ENCODE peak calls at places on chromosomes 2 and 18, in eight cellular contexts. R is right lobe of liver, O is endothelial cell, Y is BJ, P is GM13977, D is fibroblast of lung, M is bronchial epithelial cell, K is fibroblast of the aortic adventitia. T is an unnamed sample.

GRCh38 chr18:5285326-5285725 is 10.2 kb downstream of the ZBTB14 start:
- DNase-seq in P (no peak), K (no peak), D (no peak), O (no peak), M (no peak), R (no peak), Y (no peak), T (no peak)

GRCh38 chr18:33755918-33756590 is 178.0 kb downstream of the ASXL3 start:
- DNase-seq in D (peak; percentile 98), R (no peak), M (peak; percentile 96), O (no peak), Y (peak; percentile 47), K (peak; percentile 90), P (no peak), T (peak; percentile 1)

GRCh38 chr2:158045362-158045761 is 56.3 kb upstream of the UPP2 start:
- DNase-seq in K (no peak), D (no peak), M (no peak), O (no peak), Y (no peak), P (no peak), R (no peak), T (no peak)

GRCh38 chr2:68687018-68687417 is 43.6 kb downstream of the PROKR1 start:
- DNase-seq in P (no peak), K (no peak), M (no peak), D (no peak), Y (no peak), R (no peak), O (no peak), T (no peak)

GRCh38 chr2:11870584-11870983 is 124.2 kb downstream of the LPIN1 start:
- DNase-seq in R (no peak), D (no peak), K (no peak), O (no peak), Y (no peak), P (no peak), M (no peak), T (no peak)

GRCh38 chr18:14941792-14942191 is 193.8 kb downstream of the ANKRD30B start:
- DNase-seq in O (no peak), D (no peak), K (no peak), Y (no peak), R (no peak), M (no peak), P (no peak), T (no peak)

GRCh38 chr2:71801969-71802368 is 345.7 kb downstream of the CYP26B1 start:
- DNase-seq in Y (no peak), O (peak; percentile 81), P (no peak), R (peak; percentile 50), D (peak; percentile 50), M (peak; percentile 22), K (peak; percentile 82), T (peak; percentile 47)

GRCh38 chr18:77132369-77133050 is at the start of gene MBP:
- DNase-seq in K (no peak), O (peak; percentile 40), M (peak; percentile 35), D (no peak), R (peak; percentile 92), Y (no peak), P (peak; percentile 85), T (no peak)

GRCh38 chr2:2590796-2591541 is 259.9 kb upstream of the MYT1L start:
- DNase-seq in Y (no peak), R (no peak), K (no peak), O (no peak), M (no peak), P (no peak), D (no peak), T (no peak)

GRCh38 chr18:21306368-21306767 is 64.3 kb downstream of the GREB1L start:
- DNase-seq in K (no peak), M (no peak), Y (no peak), R (no peak), D (no peak), P (no peak), O (no peak), T (no peak)

GRCh38 chr2:166314022-166314759 is 61.6 kb downstream of the SCN9A start:
- DNase-seq in K (peak; percentile 77), P (no peak), O (no peak), R (no peak), D (peak; percentile 94), Y (peak; percentile 74), M (peak; percentile 99), T (peak; percentile 82)

GRCh38 chr2:172460780-172461201 is 33.4 kb downstream of the ITGA6 start:
- DNase-seq in O (no peak), P (no peak), R (no peak), M (no peak), K (peak; percentile 50), D (peak; percentile 63), Y (no peak), T (no peak)

GRCh38 chr2:122070241-122070731 is 314.8 kb downstream of the TSN start:
- DNase-seq in O (no peak), D (no peak), P (no peak), K (peak; percentile 39), R (no peak), Y (no peak), M (no peak), T (peak; percentile 32)

GRCh38 chr18:57533399-57533884 is 53.1 kb downstream of the FECH start:
- DNase-seq in R (peak; percentile 46), P (no peak), Y (no peak), K (peak; percentile 37), O (peak; percentile 16), D (peak; percentile 25), M (no peak), T (peak; percentile 26)

DNA sequence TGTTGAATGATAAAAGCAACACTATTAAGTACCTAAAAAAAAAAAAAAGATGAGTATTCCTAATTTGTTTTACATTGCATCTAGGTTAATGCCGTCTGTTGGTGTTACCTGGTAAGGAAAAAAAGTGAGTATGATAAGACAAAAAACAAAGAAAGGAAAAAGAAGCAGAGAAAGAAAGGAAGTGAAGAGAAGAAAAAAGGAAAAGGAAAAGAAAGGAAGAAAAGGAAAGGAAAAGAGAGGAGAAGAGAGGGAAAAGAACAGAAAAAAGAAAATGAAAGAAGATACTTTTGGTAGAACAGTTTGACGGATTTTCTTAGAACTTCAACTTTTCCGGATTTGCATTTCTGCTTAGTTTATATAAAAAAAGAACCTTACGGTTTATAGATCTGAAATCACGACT is 387.9 kb downstream of the METTL4 start:
- DNase-seq in R (no peak), O (no peak), M (no peak), D (no peak), K (no peak), P (no peak), Y (no peak), T (no peak)
- TF ChIP-seq CTCF in R (no peak), O (no peak), M (no peak), D (no peak), K (no peak), P (no peak), Y (no peak), T (no peak)

GRCh38 chr18:55275042-55275897 is 312.7 kb downstream of the TCF4 start:
- DNase-seq in K (peak; percentile 69), O (no peak), M (peak; percentile 27), D (peak; percentile 92), R (peak; percentile 36), Y (no peak), P (no peak), T (peak; percentile 94)
- TF ChIP-seq CTCF in K (peak; percentile 7), O (peak; percentile 57), M (no peak), D (no peak), R (peak; percentile 18), Y (no peak), P (peak; percentile 12), T (peak; percentile 75)

GRCh38 chr2:168160897-168161296 is 86.5 kb downstream of the STK39 start:
- DNase-seq in Y (no peak), D (peak; percentile 17), R (no peak), K (no peak), M (peak; percentile 21), O (peak; percentile 6), P (peak; percentile 8), T (no peak)
- TF ChIP-seq CTCF in Y (no peak), D (peak; percentile 7), R (no peak), K (no peak), M (peak; percentile 31), O (peak; percentile 56), P (peak; percentile 29), T (peak; percentile 49)

DNA sequence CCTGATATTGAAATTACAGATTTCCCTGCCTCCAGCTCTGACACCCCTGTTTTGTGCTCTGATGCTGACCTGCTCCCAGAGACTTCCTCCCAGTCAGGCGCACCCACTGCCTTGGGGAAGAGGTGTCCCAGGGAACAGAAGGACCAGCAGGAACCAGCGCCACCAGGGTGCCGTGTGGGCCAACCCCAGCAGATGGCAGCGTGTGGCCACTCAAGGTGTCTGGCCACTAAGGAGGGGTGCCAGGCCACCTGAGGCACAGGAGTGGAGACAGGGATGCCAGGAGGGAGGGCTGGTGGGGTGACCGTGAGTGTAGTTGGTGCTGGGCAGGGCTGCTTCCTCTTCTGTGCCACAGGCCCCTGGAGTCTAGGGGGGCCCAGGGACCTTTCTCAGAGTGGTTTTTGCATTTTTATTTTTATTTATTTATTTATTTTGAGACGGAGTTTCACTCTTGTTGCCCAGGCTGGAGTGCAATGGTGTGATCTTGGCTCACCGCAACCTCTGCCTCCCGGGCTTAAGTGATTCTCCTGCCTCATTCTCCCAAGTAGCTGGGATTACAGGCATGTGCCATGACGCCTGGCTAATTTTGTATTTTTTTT is 56.0 kb downstream of the TEX44 start:
- DNase-seq in K (peak; percentile 32), O (peak; percentile 77), M (peak; percentile 43), P (peak; percentile 73), R (peak; percentile 78), Y (no peak), D (peak; percentile 52), T (peak; percentile 46)
- TF ChIP-seq CTCF in K (peak; percentile 69), O (peak; percentile 42), M (peak; percentile 90), P (peak; percentile 93), R (peak; percentile 67), Y (peak; percentile 72), D (peak; percentile 53), T (peak; percentile 78)

GRCh38 chr2:54862229-54862628 is 138.8 kb downstream of the EML6 start:
- DNase-seq in P (no peak), K (no peak), D (no peak), Y (no peak), O (no peak), M (no peak), R (no peak), T (no peak)
- TF ChIP-seq CTCF in P (no peak), K (no peak), D (no peak), Y (no peak), O (no peak), M (no peak), R (no peak), T (no peak)